ENCODE peak calls at places on chromosomes 2 and 18, in five cellular contexts. One of them, this sample, is unnamed.

GRCh38 chr2:230895536-230896345 is 29.3 kb downstream of the GPR55 start:
- DNase-seq in K562: no peak
- DNase-seq in colonic mucosa: peak; percentile 88
- DNase-seq in breast epithelium: peak; percentile 41
- DNase-seq in epithelial cell of esophagus: peak; percentile 13
- DNase-seq in this sample: no peak

GRCh38 chr2:237234268-237234667 is 148.6 kb downstream of the COPS8 start:
- DNase-seq in K562: no peak
- DNase-seq in colonic mucosa: no peak
- DNase-seq in breast epithelium: no peak
- DNase-seq in epithelial cell of esophagus: no peak
- DNase-seq in this sample: no peak

GRCh38 chr2:96143848-96144480 is 1.3 kb downstream of the DUSP2 start:
- DNase-seq in K562: no peak
- DNase-seq in colonic mucosa: no peak
- DNase-seq in breast epithelium: no peak
- DNase-seq in epithelial cell of esophagus: peak; percentile 28
- DNase-seq in this sample: no peak

GRCh38 chr2:10680957-10681356 is 8.8 kb downstream of the NOL10 start:
- DNase-seq in K562: no peak
- DNase-seq in colonic mucosa: no peak
- DNase-seq in breast epithelium: no peak
- DNase-seq in epithelial cell of esophagus: no peak
- DNase-seq in this sample: no peak

GRCh38 chr2:96161785-96162367 is 16.6 kb upstream of the DUSP2 start:
- DNase-seq in K562: no peak
- DNase-seq in colonic mucosa: no peak
- DNase-seq in breast epithelium: no peak
- DNase-seq in epithelial cell of esophagus: no peak
- DNase-seq in this sample: no peak

GRCh38 chr2:236551843-236552542 is 17.6 kb upstream of the ACKR3 start:
- DNase-seq in K562: no peak
- DNase-seq in colonic mucosa: no peak
- DNase-seq in breast epithelium: no peak
- DNase-seq in epithelial cell of esophagus: no peak
- DNase-seq in this sample: no peak

GRCh38 chr2:1294882-1295281 is 118.4 kb upstream of the TPO start:
- DNase-seq in K562: no peak
- DNase-seq in colonic mucosa: no peak
- DNase-seq in breast epithelium: no peak
- DNase-seq in epithelial cell of esophagus: no peak
- DNase-seq in this sample: no peak

GRCh38 chr2:120192280-120192679 is 30.9 kb downstream of the TMEM185B start:
- DNase-seq in K562: no peak
- DNase-seq in colonic mucosa: no peak
- DNase-seq in breast epithelium: no peak
- DNase-seq in epithelial cell of esophagus: no peak
- DNase-seq in this sample: no peak

GRCh38 chr18:47172476-47172875 is 3.7 kb downstream of the IER3IP1 start:
- DNase-seq in K562: no peak
- DNase-seq in colonic mucosa: no peak
- DNase-seq in breast epithelium: no peak
- DNase-seq in epithelial cell of esophagus: no peak
- DNase-seq in this sample: no peak

GRCh38 chr2:36468463-36469266 is 113.1 kb downstream of the CRIM1 start:
- DNase-seq in K562: no peak
- DNase-seq in colonic mucosa: no peak
- DNase-seq in breast epithelium: no peak
- DNase-seq in epithelial cell of esophagus: peak; percentile 52
- DNase-seq in this sample: no peak

GRCh38 chr18:48034651-48035555 is 104.4 kb upstream of the SMAD2 start:
- DNase-seq in K562: no peak
- DNase-seq in colonic mucosa: no peak
- DNase-seq in breast epithelium: peak; percentile 38
- DNase-seq in epithelial cell of esophagus: no peak
- DNase-seq in this sample: peak; percentile 20

GRCh38 chr2:148642891-148643416 is 1.6 kb upstream of the EPC2 start:
- DNase-seq in K562: peak; percentile 54
- DNase-seq in colonic mucosa: peak; percentile 18
- DNase-seq in breast epithelium: no peak
- DNase-seq in epithelial cell of esophagus: peak; percentile 46
- DNase-seq in this sample: peak; percentile 48

GRCh38 chr2:199430219-199430618 is 27.5 kb downstream of the SATB2 start:
- DNase-seq in K562: no peak
- DNase-seq in colonic mucosa: no peak
- DNase-seq in breast epithelium: no peak
- DNase-seq in epithelial cell of esophagus: no peak
- DNase-seq in this sample: no peak

GRCh38 chr18:55494441-55494840 is 93.6 kb downstream of the TCF4 start:
- DNase-seq in K562: no peak
- DNase-seq in colonic mucosa: no peak
- DNase-seq in breast epithelium: no peak
- DNase-seq in epithelial cell of esophagus: no peak
- DNase-seq in this sample: no peak

GRCh38 chr2:190376083-190376482 is 32.1 kb upstream of the MFSD6 start:
- DNase-seq in K562: no peak
- DNase-seq in colonic mucosa: no peak
- DNase-seq in breast epithelium: no peak
- DNase-seq in epithelial cell of esophagus: no peak
- DNase-seq in this sample: no peak

GRCh38 chr18:63071566-63072175 is 247.9 kb downstream of the BCL2 start:
- DNase-seq in K562: no peak
- DNase-seq in colonic mucosa: no peak
- DNase-seq in breast epithelium: no peak
- DNase-seq in epithelial cell of esophagus: peak; percentile 14
- DNase-seq in this sample: no peak

DNA sequence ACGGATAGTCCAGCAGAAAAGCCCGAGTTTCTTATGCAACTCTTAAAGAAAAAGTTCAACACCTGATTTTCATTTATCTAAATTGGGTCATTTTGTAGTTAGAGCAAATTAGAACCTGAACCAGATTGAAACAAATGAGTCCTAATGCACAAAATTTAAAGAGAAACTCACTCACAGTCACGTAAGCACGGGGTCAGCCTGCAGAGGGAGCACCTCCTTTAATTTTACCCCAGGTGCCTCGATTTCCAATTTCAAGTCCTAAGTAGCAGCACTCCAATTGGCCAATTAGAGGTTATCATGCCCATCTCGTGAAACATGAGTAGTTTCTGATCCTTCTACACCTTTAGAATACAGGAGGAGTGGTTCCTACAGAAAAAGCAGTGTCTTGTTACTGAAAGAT is 1929.7 kb upstream of the LRRTM1 start:
- DNase-seq in K562: no peak
- DNase-seq in colonic mucosa: no peak
- DNase-seq in breast epithelium: no peak
- DNase-seq in epithelial cell of esophagus: no peak
- DNase-seq in this sample: no peak
- TF ChIP-seq CTCF in K562: no peak
- TF ChIP-seq CTCF in colonic mucosa: no peak
- TF ChIP-seq CTCF in breast epithelium: no peak
- TF ChIP-seq CTCF in epithelial cell of esophagus: no peak
- TF ChIP-seq CTCF in this sample: no peak

GRCh38 chr2:223563462-223563861 is 38.7 kb downstream of the SCG2 start:
- DNase-seq in K562: peak; percentile 11
- DNase-seq in colonic mucosa: no peak
- DNase-seq in breast epithelium: no peak
- DNase-seq in epithelial cell of esophagus: peak; percentile 89
- DNase-seq in this sample: no peak
- H3K4me3 ChIP-seq in K562: no peak overlapping the region
- H3K4me3 ChIP-seq in colonic mucosa: no peak overlapping the region
- H3K4me3 ChIP-seq in breast epithelium: no peak overlapping the region
- H3K4me3 ChIP-seq in epithelial cell of esophagus: no peak overlapping the region
- H3K4me3 ChIP-seq in this sample: no peak overlapping the region

GRCh38 chr2:195697681-195698220 is 40.7 kb downstream of the SLC39A10 start:
- DNase-seq in K562: no peak
- DNase-seq in colonic mucosa: no peak
- DNase-seq in breast epithelium: no peak
- DNase-seq in epithelial cell of esophagus: no peak
- DNase-seq in this sample: no peak
- TF ChIP-seq CTCF in K562: no peak
- TF ChIP-seq CTCF in colonic mucosa: no peak
- TF ChIP-seq CTCF in breast epithelium: no peak
- TF ChIP-seq CTCF in epithelial cell of esophagus: no peak
- TF ChIP-seq CTCF in this sample: no peak

DNA sequence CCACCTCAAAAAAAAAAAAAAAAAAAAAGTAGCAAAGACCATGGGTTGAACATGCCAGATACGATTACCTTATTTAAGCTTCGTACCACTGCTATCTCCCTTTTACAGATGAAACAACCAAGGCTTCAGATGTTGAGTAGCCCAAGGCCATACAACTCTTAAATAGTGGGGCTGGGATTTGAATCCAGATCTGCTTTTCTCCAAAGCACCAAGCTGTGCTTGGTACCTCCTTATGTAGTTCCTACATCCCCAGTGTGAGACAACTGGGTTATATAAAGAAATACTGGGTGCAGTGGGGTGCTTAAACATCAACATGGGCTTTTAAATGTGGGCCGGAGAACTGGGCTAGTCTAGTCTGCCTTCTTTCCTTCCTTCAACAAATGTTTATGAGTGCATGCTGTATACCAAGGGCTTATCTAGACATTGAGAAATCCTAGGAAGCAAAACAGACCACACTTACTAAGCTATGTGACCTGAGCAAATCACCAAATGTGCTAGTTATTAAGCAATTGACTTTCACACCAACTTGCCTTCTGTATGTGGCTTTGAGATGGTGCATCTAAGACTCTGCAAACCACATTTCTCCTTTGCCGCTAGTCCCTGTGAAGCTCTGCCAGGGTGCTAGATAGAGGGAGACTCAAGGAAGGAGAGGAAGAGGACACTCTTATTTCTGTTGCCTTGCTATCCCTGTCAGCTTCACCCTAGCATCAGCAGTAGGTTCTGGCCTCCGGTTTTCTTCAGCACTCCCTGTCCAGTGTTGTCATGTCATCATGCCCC is 206.8 kb upstream of the FBXO11 start:
- DNase-seq in K562: no peak
- DNase-seq in colonic mucosa: no peak
- DNase-seq in breast epithelium: no peak
- DNase-seq in epithelial cell of esophagus: peak; percentile 70
- DNase-seq in this sample: no peak
- H3K4me3 ChIP-seq in K562: no peak overlapping the region
- H3K4me3 ChIP-seq in colonic mucosa: no peak overlapping the region
- H3K4me3 ChIP-seq in breast epithelium: no peak overlapping the region
- H3K4me3 ChIP-seq in epithelial cell of esophagus: no peak overlapping the region
- H3K4me3 ChIP-seq in this sample: no peak overlapping the region

GRCh38 chr18:35777042-35777441 is 195.4 kb upstream of the RMP24 start:
- DNase-seq in K562: peak; percentile 27
- DNase-seq in colonic mucosa: no peak
- DNase-seq in breast epithelium: no peak
- DNase-seq in epithelial cell of esophagus: no peak
- DNase-seq in this sample: no peak
- TF ChIP-seq CTCF in K562: peak; percentile 55
- TF ChIP-seq CTCF in colonic mucosa: no peak
- TF ChIP-seq CTCF in breast epithelium: no peak
- TF ChIP-seq CTCF in epithelial cell of esophagus: no peak
- TF ChIP-seq CTCF in this sample: no peak

DNA sequence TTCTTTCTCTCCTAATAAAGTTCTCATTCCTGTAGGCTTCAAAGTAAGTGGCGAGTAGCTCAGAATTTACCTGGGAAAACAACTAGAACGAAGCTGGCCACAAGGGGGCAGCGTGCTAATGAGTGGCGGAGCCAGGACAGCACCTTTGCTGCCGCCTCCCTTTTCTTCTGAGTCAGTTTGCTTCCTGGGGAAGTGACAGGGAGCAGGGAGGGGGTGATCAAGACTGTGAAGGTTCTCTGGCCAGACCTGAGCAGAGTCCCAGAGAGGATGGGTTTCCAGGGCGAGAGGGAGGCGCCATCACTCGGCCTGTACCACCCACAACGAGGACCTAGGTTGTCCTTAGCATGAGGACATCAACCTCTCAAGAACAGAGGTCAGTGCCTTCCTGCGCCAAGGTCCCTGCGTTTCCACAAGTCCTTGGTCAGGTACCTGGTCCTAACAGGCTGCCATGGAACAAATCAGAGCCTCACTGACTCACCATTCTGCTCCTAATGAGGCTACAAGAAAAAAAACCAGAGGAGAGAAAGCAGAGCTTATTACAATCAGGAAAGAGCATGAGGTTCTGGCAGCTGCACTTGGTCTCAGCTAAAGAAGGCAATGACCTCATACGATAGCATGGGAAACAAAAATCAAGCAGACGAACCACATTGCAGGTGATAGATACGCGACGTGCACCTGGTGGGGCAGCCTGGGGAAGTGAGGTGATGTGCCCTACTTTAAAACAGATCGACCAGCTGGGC is 98.7 kb downstream of the PLB1 start:
- DNase-seq in K562: peak; percentile 84
- DNase-seq in colonic mucosa: peak; percentile 96
- DNase-seq in breast epithelium: peak; percentile 91
- DNase-seq in epithelial cell of esophagus: peak; percentile 96
- DNase-seq in this sample: no peak
- H3K4me3 ChIP-seq in K562: no peak overlapping the region
- H3K4me3 ChIP-seq in colonic mucosa: no peak overlapping the region
- H3K4me3 ChIP-seq in breast epithelium: peak overlapping the region; percentile 1
- H3K4me3 ChIP-seq in epithelial cell of esophagus: peak overlapping the region; percentile 4
- H3K4me3 ChIP-seq in this sample: peak overlapping the region; percentile 2

GRCh38 chr18:10101293-10101701 is 187.5 kb downstream of the VAPA start:
- DNase-seq in K562: no peak
- DNase-seq in colonic mucosa: no peak
- DNase-seq in breast epithelium: no peak
- DNase-seq in epithelial cell of esophagus: no peak
- DNase-seq in this sample: no peak
- TF ChIP-seq CTCF in K562: no peak
- TF ChIP-seq CTCF in colonic mucosa: no peak
- TF ChIP-seq CTCF in breast epithelium: no peak
- TF ChIP-seq CTCF in epithelial cell of esophagus: no peak
- TF ChIP-seq CTCF in this sample: no peak